ENCODE peak calls at places on chromosomes 11 and 22, in ten cellular contexts. H is adrenal gland, M is OCI-LY7, D is A549, V is RWPE1, W is coronary artery, R is stomach, G is lower lobe of right lung, K is esophagus squamous epithelium, E is brain microvascular endothelial cell. P is an unnamed sample.

GRCh38 chr22:27798526-27799333 is 2.8 kb downstream of the MN1 start:
- DNase-seq in E (no peak), V (no peak), W (no peak), K (no peak), M (no peak), G (no peak), H (no peak), R (no peak), D (no peak), P (no peak)

GRCh38 chr11:117839234-117839882 is 14.8 kb upstream of the FXYD2 start:
- DNase-seq in H (no peak), D (no peak), G (no peak), R (peak), V (no peak), K (no peak), W (peak), E (no peak), M (no peak), P (no peak)

GRCh38 chr11:15918212-15918611 is 438.1 kb downstream of the SOX6 start:
- DNase-seq in V (no peak), G (no peak), K (no peak), R (no peak), H (no peak), D (no peak), W (no peak), E (no peak), M (no peak), P (no peak)

GRCh38 chr22:39893526-39893925 is at the start of gene ENTHD1:
- DNase-seq in H (no peak), E (no peak), D (no peak), M (no peak), K (no peak), V (no peak), G (no peak), R (no peak), W (no peak), P (no peak)

GRCh38 chr11:71172680-71173079 is 79.7 kb downstream of the SHANK2 start:
- DNase-seq in D (no peak), M (no peak), V (no peak), R (no peak), K (no peak), E (no peak), H (no peak), W (peak), G (no peak), P (no peak)

GRCh38 chr11:11320820-11321219 is 32.2 kb downstream of the CSNK2A3 start:
- DNase-seq in W (no peak), E (no peak), G (no peak), R (no peak), V (no peak), M (no peak), H (no peak), D (no peak), K (no peak), P (no peak)

GRCh38 chr22:27250418-27250817 is 551.1 kb downstream of the MN1 start:
- DNase-seq in D (no peak), G (no peak), H (no peak), K (no peak), V (no peak), M (no peak), E (no peak), R (no peak), W (peak), P (no peak)

GRCh38 chr11:9047986-9048522 is 43.3 kb downstream of the SCUBE2 start:
- DNase-seq in W (no peak), E (no peak), M (no peak), V (no peak), H (no peak), D (no peak), G (no peak), K (no peak), R (no peak), P (peak)

GRCh38 chr11:15327786-15328231 is 213.1 kb downstream of the INSC start:
- DNase-seq in H (peak), G (peak), D (peak), M (peak), K (no peak), E (peak), R (peak), W (no peak), V (peak), P (peak)

GRCh38 chr11:46122955-46123354 is 1.7 kb upstream of the PHF21A start:
- DNase-seq in E (peak), V (no peak), W (no peak), H (peak), R (no peak), D (no peak), G (no peak), K (no peak), M (no peak), P (no peak)

GRCh38 chr11:64872790-64873488 is 5.5 kb downstream of the EHD1 start:
- DNase-seq in D (no peak), R (no peak), W (no peak), V (no peak), E (no peak), G (no peak), M (peak), K (no peak), H (no peak), P (no peak)
- H3K27ac ChIP-seq in D (no peak), R (no peak), W (peak), V (peak), E (no peak), G (no peak), M (peak), K (peak), H (no peak), P (no peak)

DNA sequence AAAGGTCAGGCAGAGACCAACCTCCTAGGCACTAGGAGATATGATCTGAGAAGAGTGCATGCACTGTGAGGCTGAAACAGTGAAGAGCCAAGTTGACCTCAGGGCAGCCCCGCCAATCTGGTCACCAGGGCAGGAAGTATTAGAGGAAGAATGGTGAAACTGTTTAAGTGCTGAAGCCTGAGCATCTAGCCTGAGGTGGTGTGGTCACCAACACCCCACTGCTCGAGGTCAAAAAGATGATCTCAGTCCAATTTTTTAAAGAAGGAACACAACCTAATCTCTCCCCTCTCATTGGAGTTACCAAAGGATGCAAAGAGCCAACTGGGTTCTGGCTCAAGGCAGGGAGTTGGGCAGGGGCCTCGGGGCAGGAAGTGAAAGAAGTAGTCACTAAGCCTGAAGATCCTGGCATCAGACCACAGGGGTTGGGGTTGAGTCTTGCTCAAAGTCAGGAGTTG is 4.0 kb downstream of the APBB1 start:
- DNase-seq in V (no peak), M (peak), G (no peak), W (no peak), E (no peak), D (no peak), K (no peak), R (no peak), H (no peak), P (no peak)
- H3K27ac ChIP-seq in V (no peak), M (no peak), G (no peak), W (no peak), E (no peak), D (no peak), K (no peak), R (no peak), H (no peak), P (no peak)

GRCh38 chr22:25111579-25112517 is 87.8 kb upstream of the CRYBB3 start:
- DNase-seq in V (no peak), H (peak), E (no peak), R (peak), K (no peak), D (no peak), G (peak), W (peak), M (no peak), P (no peak)
- H3K27ac ChIP-seq in V (peak), H (peak), E (no peak), R (peak), K (peak), D (peak), G (peak), W (peak), M (no peak), P (peak)

DNA sequence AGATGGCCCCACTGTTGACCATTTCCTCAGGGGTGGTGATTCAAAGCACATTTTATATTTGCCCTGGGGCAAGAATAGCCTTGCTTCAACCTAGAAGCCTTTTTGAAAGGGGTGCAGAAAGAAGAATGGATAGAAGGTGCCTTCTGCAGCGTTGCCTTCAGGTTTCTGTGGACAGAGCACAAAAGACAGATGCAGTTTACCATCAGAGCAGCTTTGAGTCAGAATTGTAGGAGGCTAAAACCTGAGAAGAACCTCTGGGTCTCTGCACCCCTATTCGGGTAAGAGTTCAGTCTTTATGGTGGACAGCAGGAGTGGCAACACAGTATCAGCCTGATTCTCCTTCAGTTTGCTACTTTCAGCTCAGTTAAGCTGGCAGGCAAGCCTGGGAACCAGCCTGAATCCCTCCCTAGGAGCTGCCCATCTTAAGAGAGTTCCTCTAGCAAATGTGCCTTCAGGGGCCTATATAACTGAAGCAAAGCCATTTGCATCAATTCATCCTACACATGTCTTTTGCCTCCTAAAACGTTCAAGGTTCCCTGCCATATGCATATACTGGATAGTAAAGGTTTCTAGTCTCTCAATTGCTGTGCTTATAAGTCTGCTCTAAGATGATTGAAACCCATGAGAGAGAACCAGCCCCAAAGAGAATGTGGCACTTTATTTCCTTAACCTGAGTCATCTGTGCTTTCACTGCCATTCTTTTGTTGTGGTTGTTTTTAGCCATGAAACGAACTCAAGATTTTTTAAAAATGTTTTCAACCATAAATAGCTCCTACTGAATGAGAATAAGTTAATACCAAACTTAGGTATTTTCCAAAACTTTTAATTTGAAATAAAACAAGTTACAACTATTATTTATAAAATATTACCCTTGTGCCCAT is 123.0 kb downstream of the TRIM44 start:
- DNase-seq in V (no peak), K (no peak), E (no peak), M (no peak), R (no peak), D (no peak), H (no peak), G (no peak), W (no peak), P (no peak)
- H3K27ac ChIP-seq in V (no peak), K (no peak), E (no peak), M (no peak), R (no peak), D (no peak), H (no peak), G (no peak), W (no peak), P (no peak)

DNA sequence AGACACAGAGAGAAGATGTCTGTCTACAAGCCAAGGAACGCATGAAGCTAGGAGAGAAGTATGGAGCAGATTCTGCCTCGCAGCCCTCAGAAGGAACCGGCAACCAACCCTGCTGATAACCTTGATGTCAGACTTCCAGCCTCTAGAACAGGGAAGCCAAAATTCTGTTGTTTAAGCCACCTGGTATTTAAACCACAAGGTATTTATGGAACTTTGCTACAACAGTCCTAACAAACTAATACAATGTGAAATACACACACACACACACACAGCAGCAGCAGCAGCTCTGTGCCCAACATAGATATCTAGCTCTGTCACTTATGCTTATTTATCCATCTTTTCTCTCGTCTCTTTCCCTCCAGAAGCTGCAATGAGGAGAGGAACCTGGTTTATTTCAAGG is 400.0 kb downstream of the ETS1 start:
- DNase-seq in K (no peak), E (no peak), D (no peak), W (no peak), V (no peak), M (no peak), G (no peak), H (no peak), R (no peak), P (no peak)
- H3K27ac ChIP-seq in K (no peak), E (no peak), D (no peak), W (no peak), V (no peak), M (no peak), G (no peak), H (no peak), R (no peak), P (no peak)

DNA sequence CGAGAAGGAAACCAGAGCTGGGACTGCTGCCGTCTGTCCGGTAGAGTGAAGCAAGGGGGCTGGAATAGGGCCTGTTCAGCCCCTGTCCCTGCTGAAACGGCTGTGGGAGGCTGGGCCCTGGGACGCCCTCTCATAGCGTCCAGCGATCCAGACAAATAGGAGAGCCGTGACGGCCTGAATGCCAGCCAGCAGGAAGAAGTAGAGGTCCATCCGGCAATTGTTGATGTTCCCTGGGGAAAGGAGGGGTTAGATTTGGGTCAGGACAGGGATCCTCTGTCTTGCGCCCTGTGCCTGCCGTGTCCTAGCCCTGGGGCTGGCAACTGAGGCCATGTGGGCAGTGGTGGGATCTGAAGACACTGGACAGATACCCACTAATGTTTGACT is 12.9 kb downstream of the TMEM132A start:
- DNase-seq in V (no peak), H (no peak), D (no peak), G (no peak), W (no peak), M (no peak), K (no peak), E (no peak), R (no peak), P (peak)
- H3K27ac ChIP-seq in V (no peak), H (no peak), D (no peak), G (peak), W (no peak), M (no peak), K (no peak), E (no peak), R (no peak), P (peak)

P was measured in heart left ventricle.